ENCODE peak calls at places on chromosome X, in ten cellular contexts. G is astrocyte, M is GM23248, F is endothelial cell of umbilical vein, N is H1, I is hepatocyte, J is A673, E is HepG2, A is PC-9, Z is PC-3. U is an unnamed sample.

GRCh38 chrX:78075787-78076389 is 28.2 kb upstream of the PGK1 start:
- DNase-seq in Z (peak), M (no peak), N (no peak), J (no peak), F (no peak), A (no peak), I (no peak), E (no peak), G (no peak), U (no peak)

GRCh38 chrX:1700757-1701156 is 85.9 kb downstream of the ASMT start:
- DNase-seq in M (no peak), N (no peak), J (no peak), G (no peak), I (no peak), Z (no peak), E (no peak), A (no peak), F (no peak), U (no peak)

GRCh38 chrX:57329008-57329407 is 42.5 kb downstream of the FAAH2 start:
- DNase-seq in G (no peak), Z (peak), I (no peak), F (peak), N (no peak), A (no peak), J (no peak), E (peak), M (no peak), U (no peak)

GRCh38 chrX:28920554-28920953 is 333.3 kb downstream of the IL1RAPL1 start:
- DNase-seq in A (no peak), M (no peak), Z (peak), J (peak), F (peak), E (no peak), G (peak), N (no peak), I (peak), U (peak)

GRCh38 chrX:150362599-150363481 is at the start of gene MAMLD1:
- DNase-seq in N (no peak), F (peak), M (peak), E (no peak), G (peak), A (peak), I (peak), Z (peak), J (peak), U (peak)

GRCh38 chrX:17553961-17554482 is 179.0 kb downstream of the NHS start:
- DNase-seq in N (no peak), E (no peak), A (no peak), M (no peak), J (no peak), F (no peak), Z (no peak), I (no peak), G (no peak), U (peak)

GRCh38 chrX:39016551-39016950 is 215.3 kb downstream of the MID1IP1 start:
- DNase-seq in F (no peak), G (no peak), E (no peak), I (peak), J (no peak), Z (no peak), M (no peak), N (no peak), A (no peak), U (no peak)

GRCh38 chrX:20271730-20272129 is 5.0 kb upstream of the RPS6KA3 start:
- DNase-seq in Z (peak), J (no peak), N (no peak), M (peak), F (no peak), A (no peak), I (no peak), E (no peak), G (no peak), U (no peak)

GRCh38 chrX:34879361-34879760 is 63.2 kb upstream of the FAM47B start:
- DNase-seq in E (no peak), J (no peak), M (no peak), G (peak), A (no peak), I (no peak), Z (peak), F (peak), N (no peak), U (peak)
- TF ChIP-seq EZH2 in E (no peak), J (no peak), M (no peak), G (no peak), A (no peak), I (no peak), Z (no peak), F (no peak), N (no peak), U (no peak)

GRCh38 chrX:40173662-40174593 is 76.2 kb upstream of the BCOR start:
- DNase-seq in M (peak), A (peak), J (peak), F (peak), Z (peak), I (peak), G (no peak), E (peak), N (no peak), U (peak)
- TF ChIP-seq EZH2 in M (no peak), A (no peak), J (no peak), F (no peak), Z (no peak), I (no peak), G (no peak), E (no peak), N (no peak), U (no peak)

GRCh38 chrX:25010784-25011588 is 4.8 kb downstream of the ARX start:
- DNase-seq in A (no peak), N (no peak), F (no peak), I (no peak), M (no peak), E (no peak), G (no peak), J (no peak), Z (no peak), U (no peak)
- TF ChIP-seq EZH2 in A (no peak), N (peak), F (no peak), I (peak), M (no peak), E (no peak), G (peak), J (no peak), Z (no peak), U (no peak)

GRCh38 chrX:635428-636192 is 5.0 kb downstream of the SHOX start:
- DNase-seq in G (no peak), E (no peak), A (no peak), J (no peak), F (no peak), M (no peak), I (no peak), N (no peak), Z (no peak), U (no peak)

GRCh38 chrX:638482-639131 is 8.0 kb downstream of the SHOX start:
- DNase-seq in A (no peak), M (no peak), E (no peak), G (no peak), Z (no peak), I (no peak), F (no peak), J (no peak), N (no peak), U (no peak)

GRCh38 chrX:639151-639550 is 8.6 kb downstream of the SHOX start:
- DNase-seq in E (no peak), F (no peak), N (no peak), J (no peak), M (no peak), Z (no peak), I (no peak), G (no peak), A (no peak), U (no peak)

GRCh38 chrX:636971-637659 is 6.5 kb downstream of the SHOX start:
- DNase-seq in N (no peak), J (no peak), M (no peak), Z (no peak), G (no peak), E (no peak), F (no peak), A (no peak), I (no peak), U (no peak)

DNA sequence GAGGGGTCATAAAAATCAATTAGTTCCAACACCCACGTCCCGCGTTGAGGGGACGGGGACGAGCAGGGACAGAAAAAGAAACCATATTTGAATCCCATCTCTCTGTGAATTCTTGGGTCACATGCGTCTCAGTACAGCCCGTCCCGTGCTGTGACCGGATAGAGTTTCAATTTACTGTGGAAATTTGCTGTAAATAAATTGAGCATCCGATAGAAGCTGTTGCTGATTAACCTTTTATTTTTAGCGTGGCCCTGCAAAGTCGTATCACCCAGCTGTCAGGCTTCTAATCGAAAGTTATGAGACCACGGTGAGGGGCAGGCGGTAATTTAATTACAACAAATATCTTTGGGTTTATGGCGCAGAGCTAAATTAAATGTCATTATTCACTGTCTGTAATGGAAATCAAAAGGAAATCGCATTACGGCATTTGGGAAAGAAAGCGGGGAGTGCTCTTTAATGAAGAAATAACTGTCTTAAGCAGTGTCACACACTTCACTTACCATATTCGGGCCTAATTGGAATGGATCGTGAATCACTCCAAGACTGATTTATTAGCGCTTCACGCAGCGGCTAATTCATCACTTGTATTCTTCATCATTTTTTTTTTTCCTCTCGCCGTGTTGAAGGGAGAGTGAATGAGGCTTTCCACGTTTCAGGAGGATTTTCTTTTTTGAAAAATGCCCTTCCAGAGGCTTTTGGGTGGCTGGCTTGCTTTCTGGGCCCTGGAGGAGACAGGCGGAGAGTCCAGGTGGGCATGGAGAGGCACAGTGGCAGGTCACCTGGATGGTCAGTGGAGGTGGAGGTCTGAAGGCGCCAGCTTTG is 7.3 kb downstream of the SHOX start:
- DNase-seq in J (peak), G (no peak), N (no peak), M (no peak), A (no peak), F (no peak), E (no peak), I (no peak), Z (no peak), U (no peak)
- TF ChIP-seq EZH2 in J (peak), G (no peak), N (peak), M (no peak), A (no peak), F (no peak), E (no peak), I (peak), Z (peak), U (no peak)